ENCODE peak calls at places on chromosomes 3 and 15, in seven cellular contexts. One of them, this sample, is unnamed.

GRCh38 chr3:124887996-124888298 is 782 bp upstream of the ITGB5 start:
- DNase-seq in ovary: no peak
- DNase-seq in SJSA1: no peak
- DNase-seq in heart right ventricle: no peak
- DNase-seq in breast epithelium: no peak
- DNase-seq in adrenal gland: no peak
- DNase-seq in brain microvascular endothelial cell: no peak
- DNase-seq in this sample: no peak

GRCh38 chr3:115708540-115708939 is 85.2 kb downstream of the GAP43 start:
- DNase-seq in brain microvascular endothelial cell: no peak
- DNase-seq in breast epithelium: no peak
- DNase-seq in heart right ventricle: no peak
- DNase-seq in ovary: no peak
- DNase-seq in adrenal gland: no peak
- DNase-seq in SJSA1: no peak
- DNase-seq in this sample: no peak

GRCh38 chr3:193805448-193805847 is 212.4 kb downstream of the OPA1 start:
- DNase-seq in ovary: peak
- DNase-seq in SJSA1: peak
- DNase-seq in brain microvascular endothelial cell: peak
- DNase-seq in adrenal gland: peak
- DNase-seq in heart right ventricle: peak
- DNase-seq in breast epithelium: peak
- DNase-seq in this sample: peak

GRCh38 chr3:195253981-195254432 is 17.0 kb downstream of the XXYLT1 start:
- DNase-seq in SJSA1: no peak
- DNase-seq in adrenal gland: no peak
- DNase-seq in heart right ventricle: no peak
- DNase-seq in brain microvascular endothelial cell: no peak
- DNase-seq in breast epithelium: no peak
- DNase-seq in ovary: no peak
- DNase-seq in this sample: no peak

GRCh38 chr15:90902656-90902995 is 476 bp upstream of the MAN2A2 start:
- DNase-seq in heart right ventricle: no peak
- DNase-seq in adrenal gland: no peak
- DNase-seq in brain microvascular endothelial cell: no peak
- DNase-seq in SJSA1: no peak
- DNase-seq in ovary: no peak
- DNase-seq in breast epithelium: no peak
- DNase-seq in this sample: no peak

GRCh38 chr15:85479071-85479647 is 98.8 kb downstream of the AKAP13 start:
- DNase-seq in SJSA1: peak
- DNase-seq in breast epithelium: peak
- DNase-seq in heart right ventricle: no peak
- DNase-seq in ovary: no peak
- DNase-seq in adrenal gland: no peak
- DNase-seq in brain microvascular endothelial cell: peak
- DNase-seq in this sample: no peak

GRCh38 chr3:29721789-29722188 is 440.9 kb downstream of the RBMS3 start:
- DNase-seq in heart right ventricle: no peak
- DNase-seq in SJSA1: no peak
- DNase-seq in adrenal gland: no peak
- DNase-seq in breast epithelium: no peak
- DNase-seq in brain microvascular endothelial cell: no peak
- DNase-seq in ovary: no peak
- DNase-seq in this sample: no peak

GRCh38 chr3:134081211-134081610 is 51.5 kb upstream of the SLCO2A1 start:
- DNase-seq in ovary: no peak
- DNase-seq in SJSA1: no peak
- DNase-seq in brain microvascular endothelial cell: no peak
- DNase-seq in heart right ventricle: no peak
- DNase-seq in adrenal gland: no peak
- DNase-seq in breast epithelium: no peak
- DNase-seq in this sample: no peak

GRCh38 chr15:85993116-85993515 is 86.6 kb upstream of the AGBL1 start:
- DNase-seq in brain microvascular endothelial cell: no peak
- DNase-seq in breast epithelium: no peak
- DNase-seq in ovary: no peak
- DNase-seq in heart right ventricle: no peak
- DNase-seq in adrenal gland: no peak
- DNase-seq in SJSA1: peak
- DNase-seq in this sample: no peak

GRCh38 chr3:4864503-4864902 is 114.7 kb upstream of the BHLHE40 start:
- DNase-seq in adrenal gland: no peak
- DNase-seq in SJSA1: no peak
- DNase-seq in ovary: no peak
- DNase-seq in heart right ventricle: no peak
- DNase-seq in breast epithelium: no peak
- DNase-seq in brain microvascular endothelial cell: no peak
- DNase-seq in this sample: no peak

GRCh38 chr3:180707921-180708320 is 28.6 kb upstream of the CCDC39 start:
- DNase-seq in SJSA1: no peak
- DNase-seq in ovary: no peak
- DNase-seq in brain microvascular endothelial cell: no peak
- DNase-seq in breast epithelium: no peak
- DNase-seq in heart right ventricle: no peak
- DNase-seq in adrenal gland: no peak
- DNase-seq in this sample: no peak

GRCh38 chr3:183324083-183324482 is 71.0 kb downstream of the B3GNT5 start:
- DNase-seq in SJSA1: no peak
- DNase-seq in ovary: no peak
- DNase-seq in heart right ventricle: no peak
- DNase-seq in brain microvascular endothelial cell: peak
- DNase-seq in breast epithelium: no peak
- DNase-seq in adrenal gland: no peak
- DNase-seq in this sample: no peak

GRCh38 chr3:56884387-56884786 is 82.6 kb upstream of the ARHGEF3 start:
- DNase-seq in breast epithelium: no peak
- DNase-seq in ovary: no peak
- DNase-seq in adrenal gland: peak
- DNase-seq in SJSA1: no peak
- DNase-seq in brain microvascular endothelial cell: no peak
- DNase-seq in heart right ventricle: no peak
- DNase-seq in this sample: no peak

GRCh38 chr3:169112153-169112892 is 551.2 kb downstream of the MECOM start:
- DNase-seq in heart right ventricle: no peak
- DNase-seq in ovary: no peak
- DNase-seq in adrenal gland: no peak
- DNase-seq in brain microvascular endothelial cell: peak
- DNase-seq in breast epithelium: no peak
- DNase-seq in SJSA1: peak
- DNase-seq in this sample: no peak

GRCh38 chr3:128730521-128730920 is 4.5 kb downstream of the RAB7A start:
- DNase-seq in ovary: no peak
- DNase-seq in brain microvascular endothelial cell: no peak
- DNase-seq in heart right ventricle: no peak
- DNase-seq in SJSA1: no peak
- DNase-seq in breast epithelium: no peak
- DNase-seq in adrenal gland: no peak
- DNase-seq in this sample: no peak

GRCh38 chr3:30496496-30496966 is 109.9 kb upstream of the TGFBR2 start:
- DNase-seq in brain microvascular endothelial cell: peak
- DNase-seq in ovary: no peak
- DNase-seq in heart right ventricle: no peak
- DNase-seq in SJSA1: peak
- DNase-seq in breast epithelium: no peak
- DNase-seq in adrenal gland: no peak
- DNase-seq in this sample: no peak

GRCh38 chr3:87901141-87901540 is 157.7 kb downstream of the CGGBP1 start:
- DNase-seq in ovary: no peak
- DNase-seq in breast epithelium: no peak
- DNase-seq in heart right ventricle: no peak
- DNase-seq in brain microvascular endothelial cell: no peak
- DNase-seq in SJSA1: no peak
- DNase-seq in adrenal gland: no peak
- DNase-seq in this sample: no peak

DNA sequence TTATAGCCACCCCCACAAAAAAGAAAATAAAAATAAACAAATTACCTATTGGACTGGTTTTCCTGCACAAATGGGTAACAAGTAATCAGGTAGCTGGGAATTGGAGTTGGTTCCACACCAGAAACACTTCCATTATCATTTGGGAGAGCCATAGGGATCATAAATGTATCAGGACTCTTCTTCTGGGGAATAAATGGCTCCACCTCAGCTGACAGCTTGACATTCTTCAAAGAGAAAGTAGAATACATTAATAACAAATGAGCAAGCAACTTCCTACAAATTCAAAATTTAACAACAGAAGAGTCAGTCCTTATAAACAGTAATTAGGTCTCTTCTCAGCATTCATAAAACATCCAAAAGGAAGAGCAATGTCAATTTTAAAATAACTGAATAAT is 8.7 kb downstream of the SECISBP2L start:
- DNase-seq in breast epithelium: no peak
- DNase-seq in ovary: no peak
- DNase-seq in SJSA1: no peak
- DNase-seq in brain microvascular endothelial cell: no peak
- DNase-seq in heart right ventricle: no peak
- DNase-seq in adrenal gland: no peak
- DNase-seq in this sample: no peak
- H3K27ac ChIP-seq in breast epithelium: no peak
- H3K27ac ChIP-seq in ovary: no peak
- H3K27ac ChIP-seq in SJSA1: peak
- H3K27ac ChIP-seq in brain microvascular endothelial cell: no peak
- H3K27ac ChIP-seq in heart right ventricle: no peak
- H3K27ac ChIP-seq in adrenal gland: no peak
- H3K27ac ChIP-seq in this sample: peak

DNA sequence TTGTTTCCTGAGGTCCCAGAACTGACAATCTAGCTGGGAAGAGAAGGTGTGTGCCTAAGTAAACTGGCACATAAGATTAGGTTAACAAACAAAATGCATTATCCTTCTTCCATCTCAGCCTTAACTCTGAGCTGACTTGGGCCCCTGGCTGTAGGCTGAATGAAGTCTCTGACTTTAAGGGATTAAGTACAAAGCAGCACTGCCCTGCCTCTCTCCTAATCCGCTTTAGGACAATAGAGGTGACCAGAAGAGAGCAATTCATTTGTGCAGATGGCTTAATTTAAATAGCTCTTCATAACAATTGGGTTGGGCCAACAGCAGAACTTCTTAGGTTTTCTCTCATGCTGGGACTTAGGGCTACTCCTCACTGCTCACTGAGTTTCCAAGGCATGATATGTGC is 181.6 kb upstream of the SOX14 start:
- DNase-seq in SJSA1: no peak
- DNase-seq in breast epithelium: no peak
- DNase-seq in heart right ventricle: no peak
- DNase-seq in adrenal gland: no peak
- DNase-seq in ovary: no peak
- DNase-seq in brain microvascular endothelial cell: no peak
- DNase-seq in this sample: no peak
- H3K27ac ChIP-seq in SJSA1: no peak
- H3K27ac ChIP-seq in breast epithelium: no peak
- H3K27ac ChIP-seq in heart right ventricle: no peak
- H3K27ac ChIP-seq in adrenal gland: no peak
- H3K27ac ChIP-seq in ovary: no peak
- H3K27ac ChIP-seq in brain microvascular endothelial cell: no peak
- H3K27ac ChIP-seq in this sample: no peak

DNA sequence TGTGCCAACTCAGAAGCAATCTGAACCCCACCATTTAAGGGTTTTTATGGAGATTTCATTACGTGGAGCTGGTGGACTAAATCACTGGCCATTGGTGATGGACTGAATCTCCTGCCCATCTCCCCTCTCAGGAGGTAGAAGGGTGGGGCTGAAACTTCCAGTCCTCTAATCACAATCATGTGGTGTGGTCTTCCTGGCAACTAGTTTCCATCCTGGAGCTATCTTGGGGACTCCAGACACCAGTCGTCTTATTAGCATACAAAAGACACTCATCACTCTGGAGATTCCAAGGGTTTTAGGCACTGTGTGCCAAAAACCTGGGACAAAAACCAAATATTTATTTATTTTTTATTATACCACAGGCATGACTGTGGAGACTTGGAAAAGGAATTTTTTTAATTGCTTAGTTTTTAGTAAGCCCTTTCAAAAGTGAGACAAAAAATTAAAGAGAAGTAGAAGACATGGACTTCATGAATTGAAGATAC is 203.6 kb downstream of the WNT5A start:
- DNase-seq in breast epithelium: no peak
- DNase-seq in brain microvascular endothelial cell: no peak
- DNase-seq in adrenal gland: no peak
- DNase-seq in ovary: no peak
- DNase-seq in heart right ventricle: no peak
- DNase-seq in SJSA1: no peak
- DNase-seq in this sample: no peak
- H3K27ac ChIP-seq in breast epithelium: no peak
- H3K27ac ChIP-seq in brain microvascular endothelial cell: no peak
- H3K27ac ChIP-seq in adrenal gland: no peak
- H3K27ac ChIP-seq in ovary: no peak
- H3K27ac ChIP-seq in heart right ventricle: no peak
- H3K27ac ChIP-seq in SJSA1: no peak
- H3K27ac ChIP-seq in this sample: no peak

DNA sequence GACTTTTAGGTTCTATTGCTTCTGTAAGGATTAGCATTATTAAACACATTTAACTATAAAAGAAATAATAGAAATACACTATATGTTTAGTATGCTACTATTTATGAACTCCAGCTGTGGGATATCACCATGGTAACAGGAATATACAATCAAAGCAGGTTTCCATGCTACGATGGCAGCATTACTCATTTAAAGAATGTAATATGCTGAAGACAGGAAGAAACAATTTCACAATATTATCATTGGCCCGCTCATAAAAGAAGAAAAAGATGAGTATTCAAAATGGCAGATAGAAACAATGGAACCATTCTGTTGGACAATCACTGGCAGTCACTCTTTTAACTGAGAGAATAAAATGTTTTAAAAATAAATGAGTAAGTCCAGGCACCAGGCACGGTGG is 153.4 kb downstream of the CBLB start:
- DNase-seq in brain microvascular endothelial cell: peak
- DNase-seq in heart right ventricle: no peak
- DNase-seq in breast epithelium: no peak
- DNase-seq in SJSA1: no peak
- DNase-seq in adrenal gland: no peak
- DNase-seq in ovary: no peak
- DNase-seq in this sample: no peak
- H3K27ac ChIP-seq in brain microvascular endothelial cell: peak
- H3K27ac ChIP-seq in heart right ventricle: no peak
- H3K27ac ChIP-seq in breast epithelium: no peak
- H3K27ac ChIP-seq in SJSA1: no peak
- H3K27ac ChIP-seq in adrenal gland: no peak
- H3K27ac ChIP-seq in ovary: no peak
- H3K27ac ChIP-seq in this sample: no peak

GRCh38 chr3:188546835-188547670 is 393.1 kb downstream of the LPP start:
- DNase-seq in SJSA1: peak
- DNase-seq in heart right ventricle: no peak
- DNase-seq in ovary: no peak
- DNase-seq in breast epithelium: no peak
- DNase-seq in brain microvascular endothelial cell: peak
- DNase-seq in adrenal gland: no peak
- DNase-seq in this sample: no peak
- H3K27ac ChIP-seq in SJSA1: peak
- H3K27ac ChIP-seq in heart right ventricle: no peak
- H3K27ac ChIP-seq in ovary: no peak
- H3K27ac ChIP-seq in breast epithelium: no peak
- H3K27ac ChIP-seq in brain microvascular endothelial cell: no peak
- H3K27ac ChIP-seq in adrenal gland: no peak
- H3K27ac ChIP-seq in this sample: no peak

This sample was measured in substantia nigra.